ENCODE peak calls at places on chromosomes 13 and 19, in four cellular contexts. P is stomach, I is IMR-90, R is A549. N is an unnamed sample. For H3K4me1 and H3K9me3, the result is how much of the 10 kb centered on the place peaks cover.

GRCh38 chr19:33248104-33248503 is 22.5 kb upstream of the SLC7A10 start:
- DNase-seq in P (no peak), I (no peak), R (no peak), N (no peak)

GRCh38 chr19:6710273-6711077 is 10.0 kb downstream of the C3 start:
- DNase-seq in P (no peak), I (no peak), R (no peak), N (no peak)

GRCh38 chr19:11152318-11153062 is 3.1 kb downstream of the SPC24 start:
- DNase-seq in P (peak), I (peak), R (no peak), N (peak)

GRCh38 chr19:5703819-5704818 is 14.0 kb downstream of the RPL36 start:
- DNase-seq in P (no peak), I (no peak), R (no peak), N (no peak)

GRCh38 chr19:35715355-35715809 is 2.4 kb upstream of the KMT2B start:
- DNase-seq in P (no peak), I (no peak), R (no peak), N (no peak)

GRCh38 chr13:30908416-30908980 is 2.4 kb downstream of the MEDAG start:
- DNase-seq in P (no peak), I (peak), R (no peak), N (peak)

GRCh38 chr19:19361075-19361594 is 40.5 kb downstream of the MAU2 start:
- DNase-seq in P (peak), I (peak), R (peak), N (peak)

GRCh38 chr13:48731957-48732569 is 78.3 kb downstream of the CYSLTR2 start:
- DNase-seq in P (peak), I (no peak), R (peak), N (peak)

GRCh38 chr19:579111-579841 is 6.9 kb downstream of the BSG start:
- DNase-seq in P (no peak), I (no peak), R (no peak), N (peak)

DNA sequence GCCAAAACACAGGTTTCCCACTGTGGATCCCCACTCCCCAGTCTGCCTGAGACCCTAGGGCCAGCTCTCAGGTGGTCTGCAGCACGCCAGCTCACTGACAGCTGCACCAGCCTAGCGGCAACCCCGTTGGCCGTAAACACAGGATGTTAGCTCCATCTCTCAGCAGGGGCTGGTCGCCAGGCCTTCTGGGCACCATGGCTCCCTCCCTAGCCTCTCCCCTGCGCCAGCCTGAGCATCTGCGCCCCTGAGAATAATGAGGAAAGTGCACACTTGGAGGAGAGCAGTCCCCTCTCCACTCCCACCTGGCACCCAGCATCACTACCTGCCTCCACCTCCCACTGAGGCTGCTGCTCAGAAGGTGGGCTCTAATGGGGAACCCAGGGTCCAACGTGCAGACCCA is 20.8 kb upstream of the EPHX3 start:
- DNase-seq in P (no peak), I (no peak), R (no peak), N (no peak)
- H3K4me1 ChIP-seq in P (half or more), I (under half), R (under half), N (half or more)

GRCh38 chr13:95360052-95360451 is 58.8 kb upstream of the ABCC4 start:
- DNase-seq in P (no peak), I (no peak), R (no peak), N (no peak)
- H3K9me3 ChIP-seq in P (under half), I (under half), R (under half), N (under half)

GRCh38 chr19:49113762-49114629 is at the start of gene LIN7B:
- DNase-seq in P (peak), I (peak), R (peak), N (peak)
- TF ChIP-seq POLR2A in P (no peak), I (no peak), R (peak), N (peak)

DNA sequence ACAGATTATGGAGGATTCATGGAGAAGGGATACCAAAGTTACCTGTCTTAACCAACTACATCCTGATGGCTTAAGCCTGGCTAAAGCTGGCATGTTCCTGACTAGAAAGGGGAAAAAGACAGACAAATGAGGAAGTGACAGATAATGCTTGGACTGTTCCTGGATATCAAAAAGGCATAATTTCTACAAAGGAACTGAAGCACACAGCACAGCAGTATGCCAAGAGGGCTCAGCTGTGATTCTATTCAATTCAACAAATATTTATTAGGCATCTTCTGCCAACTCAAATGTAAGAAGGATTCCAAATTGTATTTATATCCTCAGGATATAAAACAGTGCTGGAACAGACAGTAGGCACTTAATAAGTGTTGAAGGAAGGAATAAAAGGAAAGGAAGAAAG is 59.5 kb downstream of the KLF12 start:
- DNase-seq in P (no peak), I (peak), R (no peak), N (no peak)
- H3K4me1 ChIP-seq in P (under half), I (under half), R (under half), N (under half)

DNA sequence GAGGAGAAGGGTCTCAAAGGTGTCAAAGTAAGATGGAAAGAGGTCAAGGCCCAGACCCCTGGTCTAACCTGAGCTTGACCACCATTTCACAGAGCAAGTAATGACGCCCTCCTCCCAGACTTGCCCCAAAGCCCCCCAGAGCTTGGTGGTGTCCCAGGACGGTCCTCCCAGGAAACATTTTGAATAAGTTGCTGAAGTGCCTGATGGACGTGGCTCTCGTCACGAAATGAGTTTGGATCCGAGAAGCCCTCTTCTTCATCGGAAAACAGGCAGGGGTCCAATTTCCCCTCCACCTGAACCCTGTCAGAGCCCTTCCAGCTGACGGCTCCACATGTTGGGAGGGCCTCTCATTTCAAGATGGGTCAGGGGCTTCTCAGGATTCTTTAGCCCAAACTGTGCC is 54.5 kb upstream of the TPM4 start:
- DNase-seq in P (no peak), I (no peak), R (no peak), N (no peak)
- H3K9me3 ChIP-seq in P (under half), I (under half), R (under half), N (under half)

GRCh38 chr19:52599241-52599640 is 29.2 kb downstream of the ZNF701 start:
- DNase-seq in P (no peak), I (no peak), R (no peak), N (no peak)

GRCh38 chr19:52602931-52603330 is 32.8 kb downstream of the ZNF701 start:
- DNase-seq in P (no peak), I (no peak), R (no peak), N (no peak)

GRCh38 chr19:52603558-52604207 is 33.6 kb downstream of the ZNF701 start:
- DNase-seq in P (no peak), I (peak), R (no peak), N (no peak)

GRCh38 chr19:52600639-52601024 is 30.5 kb downstream of the ZNF701 start:
- DNase-seq in P (peak), I (peak), R (no peak), N (peak)

DNA sequence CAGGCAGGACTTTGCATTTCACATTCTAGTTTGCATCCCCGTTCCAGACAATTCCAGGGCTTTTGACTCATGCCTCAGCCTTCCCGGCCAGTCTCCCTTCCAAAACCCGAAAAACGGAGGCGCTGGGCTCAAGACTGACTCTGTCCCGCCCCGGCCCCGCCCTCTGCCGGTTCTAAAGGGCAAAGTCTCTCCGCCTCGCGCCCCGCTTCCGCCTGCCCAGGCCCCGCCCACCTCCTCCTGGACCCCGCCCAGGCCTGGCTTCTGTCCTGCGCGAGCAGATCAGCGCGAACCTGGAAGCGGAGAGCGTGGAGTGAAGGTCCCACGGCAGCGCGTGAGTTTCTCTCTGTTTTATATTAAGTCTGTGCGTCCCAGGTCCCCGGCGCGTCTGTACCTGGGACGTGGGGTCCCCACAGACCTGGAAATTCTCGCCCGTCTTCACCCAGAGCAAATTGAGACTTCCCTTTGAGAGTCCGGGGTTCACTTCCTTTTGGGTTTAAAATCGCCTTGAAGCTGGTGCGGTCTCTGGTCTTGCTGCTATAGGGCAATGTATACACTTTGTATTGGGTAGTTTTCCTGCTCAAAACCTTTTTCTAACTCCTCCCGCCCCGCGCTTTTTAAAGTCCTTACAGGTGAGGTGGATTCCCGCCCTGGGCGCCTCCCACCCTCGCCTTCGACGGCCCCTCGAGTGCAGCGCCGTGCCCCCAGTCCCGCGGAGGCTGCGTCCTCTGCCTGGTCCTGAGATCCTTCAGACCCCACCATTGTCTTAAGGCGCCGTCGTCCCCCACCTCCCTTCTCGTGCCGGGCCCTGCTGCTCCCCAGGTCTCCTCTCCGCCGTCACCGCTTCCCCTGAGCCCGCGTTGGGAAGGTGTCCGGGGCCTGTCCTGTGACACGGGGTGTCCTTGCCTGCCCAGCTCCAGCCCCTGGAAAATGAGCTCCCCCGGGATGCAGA is 31.2 kb downstream of the ZNF701 start:
- DNase-seq in P (peak), I (peak), R (no peak), N (peak)
- TF ChIP-seq POLR2A in P (no peak), I (no peak), R (no peak), N (peak)

GRCh38 chr19:2436384-2436783 is 9.0 kb upstream of the TIMM13 start:
- DNase-seq in P (no peak), I (no peak), R (no peak), N (no peak)
- H3K4me1 ChIP-seq in P (under half), I (under half), R (under half), N (under half)

N was measured in heart left ventricle.